ENCODE peak calls at places on chromosomes 4 and X, in four cellular contexts. I is Peyer's patch, Z is endothelial cell of umbilical vein, R is IMR-90. H is an unnamed sample.

GRCh38 chr4:173420324-173420752 is 21.4 kb upstream of the SCRG1 start:
- DNase-seq in I (no peak), Z (peak; percentile 49), R (peak; percentile 28), H (no peak)

GRCh38 chrX:130174051-130174704 is 2.4 kb downstream of the RAB33A start:
- DNase-seq in I (no peak), Z (peak; percentile 60), R (peak; percentile 81), H (peak; percentile 32)

GRCh38 chr4:138851626-138852443 is 163.7 kb upstream of the NOCT start:
- DNase-seq in I (no peak), Z (no peak), R (peak; percentile 8), H (no peak)

GRCh38 chrX:50707955-50708694 is 105.9 kb downstream of the SHROOM4 start:
- DNase-seq in I (no peak), Z (no peak), R (no peak), H (no peak)

GRCh38 chr4:159159611-159160010 is 56.7 kb downstream of the RAPGEF2 start:
- DNase-seq in I (no peak), Z (peak; percentile 83), R (no peak), H (no peak)

GRCh38 chr4:65399131-65399530 is 271.2 kb downstream of the EPHA5 start:
- DNase-seq in I (no peak), Z (no peak), R (no peak), H (no peak)

GRCh38 chrX:133610056-133610455 is 194.8 kb upstream of the GPC4 start:
- DNase-seq in I (no peak), Z (no peak), R (no peak), H (no peak)

GRCh38 chr4:37742149-37742548 is 56.0 kb upstream of the RELL1 start:
- DNase-seq in I (no peak), Z (no peak), R (no peak), H (no peak)

GRCh38 chrX:11382935-11383334 is 89.7 kb downstream of the AMELX start:
- DNase-seq in I (no peak), Z (no peak), R (no peak), H (no peak)

GRCh38 chrX:31126205-31126604 is 54.4 kb upstream of the FTHL17 start:
- DNase-seq in I (no peak), Z (no peak), R (peak; percentile 14), H (no peak)

GRCh38 chr4:168486961-168487820 is 6.9 kb upstream of the DDX60L start:
- DNase-seq in I (no peak), Z (no peak), R (peak; percentile 82), H (no peak)

GRCh38 chrX:1035206-1035605 is 177.2 kb downstream of the CRLF2 start:
- DNase-seq in I (no peak), Z (no peak), R (no peak), H (no peak)

GRCh38 chrX:134752558-134752957 is 94.3 kb upstream of the PLAC1 start:
- DNase-seq in I (no peak), Z (no peak), R (peak; percentile 62), H (no peak)

GRCh38 chr4:7389101-7389701 is 45.5 kb downstream of the PSAPL1 start:
- DNase-seq in I (peak; percentile 25), Z (no peak), R (no peak), H (no peak)

GRCh38 chr4:86300516-86300915 is 59.3 kb downstream of the MAPK10 start:
- DNase-seq in I (no peak), Z (no peak), R (no peak), H (no peak)

GRCh38 chr4:1416948-1417260 is 10.7 kb upstream of the NKX1-1 start:
- DNase-seq in I (peak; percentile 29), Z (no peak), R (no peak), H (no peak)

GRCh38 chr4:158915683-158916241 is 146.9 kb downstream of the FNIP2 start:
- DNase-seq in I (no peak), Z (no peak), R (no peak), H (no peak)

GRCh38 chr4:151772322-151772721 is 11.5 kb upstream of the GATB start:
- DNase-seq in I (no peak), Z (no peak), R (no peak), H (no peak)

GRCh38 chr4:121358473-121358872 is 22.3 kb downstream of the QRFPR start:
- DNase-seq in I (no peak), Z (no peak), R (peak; percentile 23), H (no peak)

GRCh38 chrX:68488657-68489056 is 10.2 kb upstream of the YIPF6 start:
- DNase-seq in I (peak; percentile 67), Z (no peak), R (no peak), H (no peak)

GRCh38 chr4:141580523-141580922 is 55.9 kb upstream of the IL15 start:
- DNase-seq in I (no peak), Z (no peak), R (peak; percentile 19), H (no peak)

GRCh38 chr4:172042714-172043114 is 229.5 kb downstream of the GALNTL6 start:
- DNase-seq in I (no peak), Z (peak; percentile 2), R (no peak), H (no peak)

GRCh38 chr4:53595823-53596222 is 4.5 kb upstream of the LNX1 start:
- DNase-seq in I (no peak), Z (no peak), R (no peak), H (no peak)

GRCh38 chr4:107115185-107115847 is 79.2 kb upstream of the DKK2 start:
- DNase-seq in I (no peak), Z (no peak), R (no peak), H (no peak)

GRCh38 chrX:35098419-35098818 is 155.8 kb downstream of the FAM47B start:
- DNase-seq in I (no peak), Z (peak; percentile 15), R (no peak), H (no peak)

GRCh38 chrX:149527705-149528104 is 13.1 kb upstream of the EOLA1 start:
- DNase-seq in I (no peak), Z (peak; percentile 38), R (peak; percentile 28), H (no peak)

GRCh38 chr4:89906787-89907521 is 12.3 kb downstream of the MMRN1 start:
- DNase-seq in I (no peak), Z (peak; percentile 45), R (no peak), H (no peak)

GRCh38 chr4:929096-929765 is 2.9 kb downstream of the GAK start:
- DNase-seq in I (no peak), Z (no peak), R (no peak), H (no peak)

GRCh38 chr4:114012749-114013148 is 33.3 kb upstream of the ARSJ start:
- DNase-seq in I (no peak), Z (no peak), R (no peak), H (no peak)

GRCh38 chr4:137621056-137621455 is 88.8 kb upstream of the PCDH18 start:
- DNase-seq in I (no peak), Z (no peak), R (no peak), H (no peak)

GRCh38 chrX:13120017-13120416 is 75.6 kb upstream of the FAM9C start:
- DNase-seq in I (no peak), Z (peak; percentile 70), R (peak; percentile 53), H (peak; percentile 34)

GRCh38 chr4:138242076-138242829 is at the start of gene SLC7A11:
- DNase-seq in I (peak; percentile 78), Z (peak; percentile 96), R (peak; percentile 100), H (no peak)

GRCh38 chr4:76737180-76737579 is 160.8 kb downstream of the SOWAHB start:
- DNase-seq in I (no peak), Z (no peak), R (peak; percentile 70), H (no peak)

GRCh38 chrX:10111364-10112148 is 45.2 kb upstream of the CLCN4 start:
- DNase-seq in I (peak; percentile 86), Z (peak; percentile 17), R (peak; percentile 14), H (no peak)

GRCh38 chr4:107148922-107149321 is 112.8 kb upstream of the DKK2 start:
- DNase-seq in I (no peak), Z (no peak), R (no peak), H (no peak)

GRCh38 chrX:120358687-120359086 is 3.2 kb upstream of the ATP1B4 start:
- DNase-seq in I (no peak), Z (no peak), R (no peak), H (no peak)

GRCh38 chrX:7143076-7143475 is 4.4 kb upstream of the STS start:
- DNase-seq in I (no peak), Z (no peak), R (no peak), H (no peak)

GRCh38 chr4:60019180-60019579 is 1180.9 kb upstream of the ADGRL3 start:
- DNase-seq in I (no peak), Z (no peak), R (no peak), H (no peak)
- TF ChIP-seq CTCF in I (no peak), Z (no peak), R (no peak), H (no peak)

DNA sequence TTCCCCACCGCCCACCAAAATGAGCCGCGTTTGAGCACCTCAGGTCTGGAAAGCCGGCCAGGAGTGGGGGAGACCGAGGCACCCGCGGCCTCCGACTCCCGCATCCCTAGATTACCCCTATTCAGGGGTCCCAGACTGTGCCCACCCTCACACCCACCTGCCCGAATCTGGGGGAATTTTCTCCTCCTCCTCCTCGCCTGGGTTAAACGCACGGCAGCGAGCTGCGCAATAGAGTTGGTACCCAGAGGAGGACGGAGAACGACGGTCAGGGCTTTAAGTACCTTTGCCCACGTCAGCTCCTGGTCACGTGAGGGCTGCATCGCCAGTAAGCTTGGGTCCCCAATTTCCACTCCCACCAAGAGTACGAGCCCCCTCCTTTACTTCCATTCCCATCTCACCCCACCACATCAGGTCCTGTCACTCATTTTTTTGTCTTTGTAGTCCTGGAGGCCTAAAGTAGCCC is at the start of gene ARMCX2:
- DNase-seq in I (peak; percentile 55), Z (peak; percentile 61), R (peak; percentile 69), H (peak; percentile 59)
- TF ChIP-seq POLR2A in I (no peak), Z (peak; percentile 81), R (peak; percentile 80), H (peak; percentile 44)

GRCh38 chr4:146641762-146642161 is 3.1 kb downstream of the POU4F2 start:
- DNase-seq in I (no peak), Z (no peak), R (no peak), H (no peak)

GRCh38 chr4:146639414-146639814 is 721 bp downstream of the POU4F2 start:
- DNase-seq in I (no peak), Z (no peak), R (no peak), H (no peak)

GRCh38 chr4:146640459-146641061 is 1.9 kb downstream of the POU4F2 start:
- DNase-seq in I (no peak), Z (no peak), R (no peak), H (no peak)

GRCh38 chr4:146638801-146639351 is at the start of gene POU4F2:
- DNase-seq in I (no peak), Z (peak; percentile 23), R (no peak), H (no peak)

GRCh38 chr4:146640021-146640425 is 1.3 kb downstream of the POU4F2 start:
- DNase-seq in I (no peak), Z (no peak), R (no peak), H (no peak)
- H3K27me3 ChIP-seq in I (peaks cover 32% of the 10 kb centered on the region), Z (peaks cover 59% of the 10 kb centered on the region), R (peaks cover 37% of the 10 kb centered on the region), H (peaks cover 97% of the 10 kb centered on the region)

DNA sequence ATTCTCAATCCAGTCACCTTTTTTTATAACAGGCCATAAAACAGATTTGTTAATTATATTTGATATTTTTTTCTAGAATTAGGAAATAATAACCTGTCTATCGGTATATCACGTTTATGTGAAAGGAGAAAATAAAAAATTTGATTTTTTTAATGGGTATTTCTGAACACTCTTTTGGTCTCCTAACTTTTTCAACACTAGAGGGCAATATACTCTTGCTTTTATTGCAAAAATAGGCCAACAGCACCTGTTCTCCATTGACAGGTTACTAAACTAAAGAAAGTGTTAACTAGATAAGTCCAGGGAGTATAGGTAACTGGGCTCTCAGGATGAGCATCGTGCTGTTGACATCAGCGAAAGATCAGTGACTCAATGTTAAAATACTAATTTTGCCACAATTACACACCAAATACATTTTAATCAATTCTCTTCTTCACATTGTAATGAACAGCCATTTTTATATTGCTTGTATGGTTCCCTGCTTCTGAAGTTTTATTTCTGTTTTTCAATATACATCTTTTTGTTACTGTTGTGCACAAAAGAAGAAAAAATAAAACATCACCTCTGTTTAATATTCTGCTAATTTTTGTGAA is 22.8 kb downstream of the NDST4 start:
- DNase-seq in I (no peak), Z (peak; percentile 1), R (peak; percentile 0), H (no peak)
- TF ChIP-seq CTCF in I (no peak), Z (peak; percentile 34), R (peak; percentile 51), H (peak; percentile 37)

H was measured in heart left ventricle.